ENCODE peak calls at places on chromosomes 11 and 22, in nine cellular contexts. Q, Z, J, L, H, B, G, U and O are unnamed samples.

GRCh38 chr11:115644846-115645245 is 140.6 kb upstream of the CADM1 start:
- DNase-seq in Q (no peak), Z (no peak), J (no peak), L (no peak), H (peak; percentile 65), B (no peak), G (no peak), U (no peak), O (no peak)

GRCh38 chr11:62477927-62478326 is 59.1 kb downstream of the SCGB1A1 start:
- DNase-seq in Q (no peak), Z (no peak), J (no peak), L (no peak), H (no peak), B (no peak), G (no peak), U (no peak), O (no peak)

GRCh38 chr11:66641834-66642233 is 3.3 kb downstream of the RBM4 start:
- DNase-seq in Q (no peak), Z (no peak), J (no peak), L (no peak), H (no peak), B (peak; percentile 44), G (no peak), U (no peak), O (no peak)

GRCh38 chr11:121795206-121795605 is 320.8 kb downstream of the BLID start:
- DNase-seq in Q (no peak), Z (no peak), J (no peak), L (no peak), H (no peak), B (no peak), G (no peak), U (no peak), O (no peak)

GRCh38 chr11:128304666-128305485 is 282.5 kb downstream of the ETS1 start:
- DNase-seq in Q (no peak), Z (no peak), J (no peak), L (no peak), H (no peak), B (no peak), G (no peak), U (no peak), O (no peak)

GRCh38 chr11:118438314-118438931 is 2.1 kb downstream of the KMT2A start:
- DNase-seq in Q (no peak), Z (peak; percentile 7), J (peak; percentile 70), L (peak; percentile 43), H (peak; percentile 87), B (peak; percentile 80), G (peak; percentile 87), U (peak; percentile 72), O (peak; percentile 44)

GRCh38 chr22:22999473-22999872 is 70.8 kb upstream of the GNAZ start:
- DNase-seq in Q (no peak), Z (no peak), J (no peak), L (no peak), H (no peak), B (no peak), G (no peak), U (no peak), O (no peak)

GRCh38 chr11:17343907-17344306 is 7.7 kb upstream of the NCR3LG1 start:
- DNase-seq in Q (no peak), Z (no peak), J (no peak), L (peak; percentile 60), H (peak; percentile 87), B (peak; percentile 76), G (peak; percentile 92), U (no peak), O (no peak)

GRCh38 chr11:1469911-1470680 is 16.5 kb downstream of the MOB2 start:
- DNase-seq in Q (no peak), Z (no peak), J (peak; percentile 33), L (no peak), H (no peak), B (no peak), G (no peak), U (no peak), O (no peak)

GRCh38 chr11:82105331-82105992 is 628.2 kb downstream of the FAM181B start:
- DNase-seq in Q (no peak), Z (no peak), J (no peak), L (no peak), H (no peak), B (no peak), G (no peak), U (no peak), O (peak; percentile 45)

GRCh38 chr22:35510481-35510934 is 30.1 kb upstream of the RASD2 start:
- DNase-seq in Q (no peak), Z (no peak), J (no peak), L (no peak), H (peak; percentile 75), B (peak; percentile 69), G (no peak), U (no peak), O (no peak)

GRCh38 chr11:84261707-84262106 is 975.5 kb upstream of the CCDC90B start:
- DNase-seq in Q (no peak), Z (no peak), J (no peak), L (peak; percentile 2), H (no peak), B (no peak), G (no peak), U (peak; percentile 8), O (peak; percentile 67)

GRCh38 chr22:36858156-36858555 is 2.6 kb upstream of the NCF4 start:
- DNase-seq in Q (no peak), Z (no peak), J (no peak), L (no peak), H (no peak), B (no peak), G (no peak), U (no peak), O (no peak)

GRCh38 chr11:65425105-65425970 is 2.7 kb downstream of the NEAT1 start:
- DNase-seq in Q (no peak), Z (peak; percentile 80), J (no peak), L (peak; percentile 77), H (peak; percentile 78), B (peak; percentile 81), G (peak; percentile 58), U (peak; percentile 84), O (peak; percentile 88)

GRCh38 chr11:59756845-59757244 is 1.7 kb downstream of the STX3 start:
- DNase-seq in Q (no peak), Z (peak; percentile 23), J (no peak), L (peak; percentile 46), H (peak; percentile 15), B (peak; percentile 51), G (peak; percentile 23), U (peak; percentile 7), O (no peak)

GRCh38 chr11:10941429-10941828 is 83.6 kb upstream of the ZBED5 start:
- DNase-seq in Q (no peak), Z (no peak), J (no peak), L (no peak), H (no peak), B (no peak), G (no peak), U (no peak), O (no peak)

GRCh38 chr11:121575250-121575962 is 122.6 kb upstream of the SORL1-AS1 start:
- DNase-seq in Q (no peak), Z (peak; percentile 38), J (peak; percentile 88), L (peak; percentile 54), H (peak; percentile 81), B (peak; percentile 28), G (peak; percentile 26), U (no peak), O (no peak)

GRCh38 chr11:114133548-114134329 is 74.2 kb downstream of the ZBTB16 start:
- DNase-seq in Q (no peak), Z (no peak), J (peak; percentile 62), L (no peak), H (no peak), B (no peak), G (no peak), U (no peak), O (no peak)

GRCh38 chr11:827861-828167 is at the start of gene CRACR2B:
- DNase-seq in Q (no peak), Z (no peak), J (no peak), L (no peak), H (no peak), B (no peak), G (no peak), U (no peak), O (no peak)

GRCh38 chr22:48477031-48477721 is 1350.5 kb downstream of the BRD1 start:
- DNase-seq in Q (no peak), Z (no peak), J (no peak), L (no peak), H (no peak), B (no peak), G (no peak), U (no peak), O (no peak)

GRCh38 chr11:133955091-133955846 is 1.5 kb downstream of the IGSF9B start:
- DNase-seq in Q (no peak), Z (no peak), J (peak; percentile 84), L (no peak), H (no peak), B (no peak), G (no peak), U (no peak), O (no peak)

GRCh38 chr11:36339899-36340298 is 43.8 kb downstream of the PRR5L start:
- DNase-seq in Q (no peak), Z (no peak), J (no peak), L (no peak), H (no peak), B (no peak), G (no peak), U (no peak), O (no peak)

GRCh38 chr22:43562843-43563242 is 151.0 kb downstream of the MPPED1 start:
- DNase-seq in Q (no peak), Z (no peak), J (no peak), L (no peak), H (no peak), B (no peak), G (no peak), U (no peak), O (no peak)

GRCh38 chr11:73921180-73921579 is 29.6 kb upstream of the DNAJB13 start:
- DNase-seq in Q (no peak), Z (no peak), J (no peak), L (no peak), H (no peak), B (no peak), G (no peak), U (no peak), O (no peak)

GRCh38 chr22:40463727-40464126 is 93.3 kb downstream of the SGSM3 start:
- DNase-seq in Q (no peak), Z (no peak), J (no peak), L (no peak), H (no peak), B (no peak), G (no peak), U (no peak), O (peak; percentile 60)

GRCh38 chr11:64724863-64725535 is 2.0 kb upstream of the NRXN2 start:
- DNase-seq in Q (no peak), Z (no peak), J (no peak), L (no peak), H (no peak), B (no peak), G (no peak), U (no peak), O (no peak)

GRCh38 chr11:118106789-118107335 is 20.1 kb upstream of the SMIM35 start:
- DNase-seq in Q (no peak), Z (no peak), J (no peak), L (peak; percentile 81), H (no peak), B (peak; percentile 28), G (no peak), U (no peak), O (no peak)